ENCODE peak calls at places on chromosomes 4 and X, in eight cellular contexts. One of them, this sample, is unnamed.

GRCh38 chrX:53133400-53133799 is 39.5 kb downstream of the KANTR start:
- DNase-seq in uterus: no peak
- DNase-seq in GM23338: no peak
- DNase-seq in suprapubic skin: no peak
- DNase-seq in psoas muscle: no peak
- DNase-seq in DND-41: no peak
- DNase-seq in CD4-positive, alpha-beta memory T cell: no peak
- DNase-seq in adrenal gland: no peak
- DNase-seq in this sample: no peak

GRCh38 chr4:3335385-3335784 is 42.6 kb downstream of the RGS12 start:
- DNase-seq in uterus: peak; percentile 18
- DNase-seq in GM23338: no peak
- DNase-seq in suprapubic skin: no peak
- DNase-seq in psoas muscle: peak; percentile 47
- DNase-seq in DND-41: no peak
- DNase-seq in CD4-positive, alpha-beta memory T cell: no peak
- DNase-seq in adrenal gland: no peak
- DNase-seq in this sample: no peak

GRCh38 chrX:27953161-27953560 is 28.1 kb downstream of the DCAF8L1 start:
- DNase-seq in uterus: no peak
- DNase-seq in GM23338: no peak
- DNase-seq in suprapubic skin: no peak
- DNase-seq in psoas muscle: no peak
- DNase-seq in DND-41: no peak
- DNase-seq in CD4-positive, alpha-beta memory T cell: no peak
- DNase-seq in adrenal gland: no peak
- DNase-seq in this sample: no peak

GRCh38 chrX:54530358-54530900 is 410 bp downstream of the GNL3L start:
- DNase-seq in uterus: no peak
- DNase-seq in GM23338: no peak
- DNase-seq in suprapubic skin: no peak
- DNase-seq in psoas muscle: no peak
- DNase-seq in DND-41: peak; percentile 6
- DNase-seq in CD4-positive, alpha-beta memory T cell: no peak
- DNase-seq in adrenal gland: no peak
- DNase-seq in this sample: no peak

GRCh38 chr4:34043131-34043530 is 2201.2 kb downstream of the ARAP2 start:
- DNase-seq in uterus: no peak
- DNase-seq in GM23338: no peak
- DNase-seq in suprapubic skin: no peak
- DNase-seq in psoas muscle: no peak
- DNase-seq in DND-41: peak; percentile 56
- DNase-seq in CD4-positive, alpha-beta memory T cell: no peak
- DNase-seq in adrenal gland: no peak
- DNase-seq in this sample: no peak

GRCh38 chr4:164509951-164510350 is 244.0 kb upstream of the SMIM31 start:
- DNase-seq in uterus: no peak
- DNase-seq in GM23338: no peak
- DNase-seq in suprapubic skin: no peak
- DNase-seq in psoas muscle: no peak
- DNase-seq in DND-41: no peak
- DNase-seq in CD4-positive, alpha-beta memory T cell: no peak
- DNase-seq in adrenal gland: no peak
- DNase-seq in this sample: no peak

GRCh38 chr4:154332681-154333421 is 158.7 kb downstream of the DCHS2 start:
- DNase-seq in uterus: no peak
- DNase-seq in GM23338: peak; percentile 94
- DNase-seq in suprapubic skin: peak; percentile 58
- DNase-seq in psoas muscle: peak; percentile 49
- DNase-seq in DND-41: peak; percentile 27
- DNase-seq in CD4-positive, alpha-beta memory T cell: peak; percentile 47
- DNase-seq in adrenal gland: no peak
- DNase-seq in this sample: peak; percentile 5

GRCh38 chr4:6381571-6382123 is 90.8 kb downstream of the PPP2R2C start:
- DNase-seq in uterus: no peak
- DNase-seq in GM23338: no peak
- DNase-seq in suprapubic skin: no peak
- DNase-seq in psoas muscle: peak; percentile 20
- DNase-seq in DND-41: no peak
- DNase-seq in CD4-positive, alpha-beta memory T cell: no peak
- DNase-seq in adrenal gland: no peak
- DNase-seq in this sample: no peak

GRCh38 chrX:9379697-9380551 is 84.9 kb upstream of the TBL1X start:
- DNase-seq in uterus: no peak
- DNase-seq in GM23338: no peak
- DNase-seq in suprapubic skin: no peak
- DNase-seq in psoas muscle: no peak
- DNase-seq in DND-41: peak; percentile 12
- DNase-seq in CD4-positive, alpha-beta memory T cell: no peak
- DNase-seq in adrenal gland: no peak
- DNase-seq in this sample: no peak

GRCh38 chr4:54091637-54092404 is 8.1 kb upstream of the GSX2 start:
- DNase-seq in uterus: peak; percentile 55
- DNase-seq in GM23338: peak; percentile 63
- DNase-seq in suprapubic skin: peak; percentile 87
- DNase-seq in psoas muscle: peak; percentile 90
- DNase-seq in DND-41: peak; percentile 77
- DNase-seq in CD4-positive, alpha-beta memory T cell: peak; percentile 83
- DNase-seq in adrenal gland: peak; percentile 79
- DNase-seq in this sample: peak; percentile 83

GRCh38 chrX:68440940-68441339 is 7.6 kb upstream of the OPHN1 start:
- DNase-seq in uterus: peak; percentile 86
- DNase-seq in GM23338: no peak
- DNase-seq in suprapubic skin: peak; percentile 69
- DNase-seq in psoas muscle: no peak
- DNase-seq in DND-41: no peak
- DNase-seq in CD4-positive, alpha-beta memory T cell: no peak
- DNase-seq in adrenal gland: peak; percentile 52
- DNase-seq in this sample: peak; percentile 16

GRCh38 chrX:127324128-127324527 is 504.6 kb downstream of the PRR32 start:
- DNase-seq in uterus: no peak
- DNase-seq in GM23338: no peak
- DNase-seq in suprapubic skin: no peak
- DNase-seq in psoas muscle: no peak
- DNase-seq in DND-41: no peak
- DNase-seq in CD4-positive, alpha-beta memory T cell: no peak
- DNase-seq in adrenal gland: no peak
- DNase-seq in this sample: no peak

GRCh38 chrX:12962041-12962504 is 12.8 kb upstream of the TMSB4X start:
- DNase-seq in uterus: no peak
- DNase-seq in GM23338: no peak
- DNase-seq in suprapubic skin: no peak
- DNase-seq in psoas muscle: no peak
- DNase-seq in DND-41: no peak
- DNase-seq in CD4-positive, alpha-beta memory T cell: no peak
- DNase-seq in adrenal gland: no peak
- DNase-seq in this sample: no peak

GRCh38 chr4:37728064-37728463 is 41.9 kb upstream of the RELL1 start:
- DNase-seq in uterus: no peak
- DNase-seq in GM23338: no peak
- DNase-seq in suprapubic skin: no peak
- DNase-seq in psoas muscle: no peak
- DNase-seq in DND-41: no peak
- DNase-seq in CD4-positive, alpha-beta memory T cell: no peak
- DNase-seq in adrenal gland: no peak
- DNase-seq in this sample: no peak

GRCh38 chr4:130336585-130337217 is 1240.7 kb downstream of the C4orf33 start:
- DNase-seq in uterus: no peak
- DNase-seq in GM23338: peak; percentile 47
- DNase-seq in suprapubic skin: no peak
- DNase-seq in psoas muscle: no peak
- DNase-seq in DND-41: no peak
- DNase-seq in CD4-positive, alpha-beta memory T cell: no peak
- DNase-seq in adrenal gland: no peak
- DNase-seq in this sample: no peak

GRCh38 chr4:151304755-151305154 is 20.6 kb downstream of the SH3D19 start:
- DNase-seq in uterus: no peak
- DNase-seq in GM23338: peak; percentile 29
- DNase-seq in suprapubic skin: no peak
- DNase-seq in psoas muscle: no peak
- DNase-seq in DND-41: no peak
- DNase-seq in CD4-positive, alpha-beta memory T cell: no peak
- DNase-seq in adrenal gland: no peak
- DNase-seq in this sample: no peak

GRCh38 chrX:84188320-84188834 is 378 bp upstream of the RPS6KA6 start:
- DNase-seq in uterus: peak; percentile 46
- DNase-seq in GM23338: peak; percentile 61
- DNase-seq in suprapubic skin: peak; percentile 60
- DNase-seq in psoas muscle: peak; percentile 56
- DNase-seq in DND-41: no peak
- DNase-seq in CD4-positive, alpha-beta memory T cell: no peak
- DNase-seq in adrenal gland: peak; percentile 43
- DNase-seq in this sample: peak; percentile 30

GRCh38 chr4:19259920-19260319 is 991.8 kb upstream of the SLIT2 start:
- DNase-seq in uterus: no peak
- DNase-seq in GM23338: no peak
- DNase-seq in suprapubic skin: no peak
- DNase-seq in psoas muscle: no peak
- DNase-seq in DND-41: no peak
- DNase-seq in CD4-positive, alpha-beta memory T cell: no peak
- DNase-seq in adrenal gland: no peak
- DNase-seq in this sample: no peak

GRCh38 chrX:148659481-148659880 is 159.1 kb downstream of the AFF2 start:
- DNase-seq in uterus: no peak
- DNase-seq in GM23338: no peak
- DNase-seq in suprapubic skin: no peak
- DNase-seq in psoas muscle: no peak
- DNase-seq in DND-41: no peak
- DNase-seq in CD4-positive, alpha-beta memory T cell: no peak
- DNase-seq in adrenal gland: no peak
- DNase-seq in this sample: no peak

DNA sequence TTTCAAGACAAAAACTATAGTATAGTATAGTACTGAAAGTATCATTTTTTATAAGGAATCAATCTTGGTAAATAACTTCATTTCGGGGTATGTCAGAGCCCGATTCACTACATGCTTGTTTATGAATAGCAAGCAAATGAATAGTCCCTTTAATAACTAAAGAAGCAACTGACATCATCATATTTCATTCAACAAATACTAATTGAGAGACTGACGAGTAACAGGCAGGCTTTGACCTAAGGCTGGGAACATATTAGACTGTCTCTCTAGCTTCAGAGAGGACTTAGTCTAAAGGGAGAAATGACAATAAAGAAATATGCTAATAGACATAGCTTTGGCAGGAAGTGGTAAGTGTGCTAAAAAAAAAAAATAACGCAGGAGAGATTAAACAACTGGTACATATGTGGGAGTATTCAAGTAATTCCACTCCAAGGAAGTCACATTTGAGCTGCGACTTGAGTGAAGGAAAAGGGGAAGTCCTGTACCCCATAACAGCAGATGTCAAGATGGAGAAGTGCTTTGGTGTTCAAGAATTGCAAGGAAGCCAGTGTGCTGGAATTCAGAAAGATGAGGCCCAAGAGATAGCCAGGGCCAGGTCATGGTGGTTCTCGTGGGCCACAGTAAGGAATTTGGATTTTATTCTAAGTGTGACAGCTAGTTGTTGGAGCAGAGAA is 284.9 kb downstream of the FBXO8 start:
- DNase-seq in uterus: no peak
- DNase-seq in GM23338: no peak
- DNase-seq in suprapubic skin: no peak
- DNase-seq in psoas muscle: no peak
- DNase-seq in DND-41: no peak
- DNase-seq in CD4-positive, alpha-beta memory T cell: no peak
- DNase-seq in adrenal gland: no peak
- DNase-seq in this sample: no peak
- H3K27ac ChIP-seq in uterus: no peak overlapping the region
- H3K27ac ChIP-seq in GM23338: no peak overlapping the region
- H3K27ac ChIP-seq in suprapubic skin: no peak overlapping the region
- H3K27ac ChIP-seq in psoas muscle: no peak overlapping the region
- H3K27ac ChIP-seq in DND-41: no peak overlapping the region
- H3K27ac ChIP-seq in CD4-positive, alpha-beta memory T cell: no peak overlapping the region
- H3K27ac ChIP-seq in adrenal gland: no peak overlapping the region
- H3K27ac ChIP-seq in this sample: no peak overlapping the region

GRCh38 chrX:155023907-155024833 is 1.6 kb upstream of the F8 start:
- DNase-seq in uterus: no peak
- DNase-seq in GM23338: no peak
- DNase-seq in suprapubic skin: no peak
- DNase-seq in psoas muscle: no peak
- DNase-seq in DND-41: no peak
- DNase-seq in CD4-positive, alpha-beta memory T cell: no peak
- DNase-seq in adrenal gland: no peak
- DNase-seq in this sample: no peak
- H3K27me3 ChIP-seq in uterus: no peaks in the 10 kb centered on the region
- H3K27me3 ChIP-seq in GM23338: no peaks in the 10 kb centered on the region
- H3K27me3 ChIP-seq in suprapubic skin: no peaks in the 10 kb centered on the region
- H3K27me3 ChIP-seq in psoas muscle: no peaks in the 10 kb centered on the region
- H3K27me3 ChIP-seq in DND-41: no peaks in the 10 kb centered on the region
- H3K27me3 ChIP-seq in CD4-positive, alpha-beta memory T cell: no peaks in the 10 kb centered on the region
- H3K27me3 ChIP-seq in adrenal gland: no peaks in the 10 kb centered on the region
- H3K27me3 ChIP-seq in this sample: no peaks in the 10 kb centered on the region

GRCh38 chr4:94517492-94517891 is 65.8 kb downstream of the PDLIM5 start:
- DNase-seq in uterus: no peak
- DNase-seq in GM23338: no peak
- DNase-seq in suprapubic skin: no peak
- DNase-seq in psoas muscle: no peak
- DNase-seq in DND-41: no peak
- DNase-seq in CD4-positive, alpha-beta memory T cell: no peak
- DNase-seq in adrenal gland: no peak
- DNase-seq in this sample: no peak
- H3K4me1 ChIP-seq in uterus: peaks cover 29% of the 10 kb centered on the region
- H3K4me1 ChIP-seq in GM23338: no peaks in the 10 kb centered on the region
- H3K4me1 ChIP-seq in suprapubic skin: peaks cover 16% of the 10 kb centered on the region
- H3K4me1 ChIP-seq in psoas muscle: peaks cover 90% of the 10 kb centered on the region
- H3K4me1 ChIP-seq in DND-41: no peaks in the 10 kb centered on the region
- H3K4me1 ChIP-seq in CD4-positive, alpha-beta memory T cell: no peaks in the 10 kb centered on the region
- H3K4me1 ChIP-seq in adrenal gland: peaks cover 7% of the 10 kb centered on the region
- H3K4me1 ChIP-seq in this sample: peaks cover 62% of the 10 kb centered on the region

GRCh38 chr4:186651624-186652023 is 72.0 kb downstream of the FAT1 start:
- DNase-seq in uterus: no peak
- DNase-seq in GM23338: peak; percentile 33
- DNase-seq in suprapubic skin: no peak
- DNase-seq in psoas muscle: peak; percentile 44
- DNase-seq in DND-41: no peak
- DNase-seq in CD4-positive, alpha-beta memory T cell: no peak
- DNase-seq in adrenal gland: no peak
- DNase-seq in this sample: peak; percentile 54
- H3K27ac ChIP-seq in uterus: no peak overlapping the region
- H3K27ac ChIP-seq in GM23338: no peak overlapping the region
- H3K27ac ChIP-seq in suprapubic skin: no peak overlapping the region
- H3K27ac ChIP-seq in psoas muscle: no peak overlapping the region
- H3K27ac ChIP-seq in DND-41: no peak overlapping the region
- H3K27ac ChIP-seq in CD4-positive, alpha-beta memory T cell: no peak overlapping the region
- H3K27ac ChIP-seq in adrenal gland: no peak overlapping the region
- H3K27ac ChIP-seq in this sample: peak overlapping the region; percentile 46